ENCODE peak calls at places on chromosomes 7 and 10, in four cellular contexts. X is right cardiac atrium; N is CD8-positive, alpha-beta memory T cell; R is dorsolateral prefrontal cortex. T is an unnamed sample.

GRCh38 chr7:11620406-11620805 is 211.6 kb downstream of the THSD7A start:
- DNase-seq in X (no peak), N (no peak), R (no peak), T (no peak)

GRCh38 chr10:131450220-131450765 is 138.8 kb upstream of the TCERG1L start:
- DNase-seq in X (no peak), N (no peak), R (no peak), T (no peak)

GRCh38 chr7:70703785-70704184 is 428.2 kb upstream of the GALNT17 start:
- DNase-seq in X (no peak), N (no peak), R (no peak), T (no peak)

GRCh38 chr7:66403562-66403961 is 198.4 kb downstream of the TPST1 start:
- DNase-seq in X (no peak), N (no peak), R (no peak), T (no peak)

GRCh38 chr10:93873427-93874115 is 20.2 kb upstream of the SLC35G1 start:
- DNase-seq in X (no peak), N (no peak), R (no peak), T (no peak)

GRCh38 chr7:14754631-14755030 is 147.9 kb downstream of the DGKB start:
- DNase-seq in X (no peak), N (no peak), R (no peak), T (no peak)

GRCh38 chr10:92747600-92747999 is 57.8 kb downstream of the HHEX start:
- DNase-seq in X (peak; percentile 71), N (peak; percentile 5), R (no peak), T (no peak)

GRCh38 chr10:78875331-78875877 is 193.4 kb upstream of the ZMIZ1 start:
- DNase-seq in X (no peak), N (no peak), R (no peak), T (no peak)

GRCh38 chr7:38801786-38802185 is 107.2 kb downstream of the VPS41 start:
- DNase-seq in X (no peak), N (no peak), R (no peak), T (no peak)

GRCh38 chr7:44486693-44487092 is 3.8 kb downstream of the NUDCD3 start:
- DNase-seq in X (no peak), N (no peak), R (no peak), T (no peak)

GRCh38 chr7:11833431-11833830 is 1.4 kb upstream of the THSD7A start:
- DNase-seq in X (no peak), N (no peak), R (no peak), T (no peak)

GRCh38 chr10:75191821-75192568 is 18.6 kb upstream of the VDAC2 start:
- DNase-seq in X (peak; percentile 84), N (no peak), R (peak; percentile 19), T (no peak)

GRCh38 chr10:85039311-85039710 is 710.9 kb downstream of the CCSER2 start:
- DNase-seq in X (no peak), N (no peak), R (no peak), T (no peak)

DNA sequence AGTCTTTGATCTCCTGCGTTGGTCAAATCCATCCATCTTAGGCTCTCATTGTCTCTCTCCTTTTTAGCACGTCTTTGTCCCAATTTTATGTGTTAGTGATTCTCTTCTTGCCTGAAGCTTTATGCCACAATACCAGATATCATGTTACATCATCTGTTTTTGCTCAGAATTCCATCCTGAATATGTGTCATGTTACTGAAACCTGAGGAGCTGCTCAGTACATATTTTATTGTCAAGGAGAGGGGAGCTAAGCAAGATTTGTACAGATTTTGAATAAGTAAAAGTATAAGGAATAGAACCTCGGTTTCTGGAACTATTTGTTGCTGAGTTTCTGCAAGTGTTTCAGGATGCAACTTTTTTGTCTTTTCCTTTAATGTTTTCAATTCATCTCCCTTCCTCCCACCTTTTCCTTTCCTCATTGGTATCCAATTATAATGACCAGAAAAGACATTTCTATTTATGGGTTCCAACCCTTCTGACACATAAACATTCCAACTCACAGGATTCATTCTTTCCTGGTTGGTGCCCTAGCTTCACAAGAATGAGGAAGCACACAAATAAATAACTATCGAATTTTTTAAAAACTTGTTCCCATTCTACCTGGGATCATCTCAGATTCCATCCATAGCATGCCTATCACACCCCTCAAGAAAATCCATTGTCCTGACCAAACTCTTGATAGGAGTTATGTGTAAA is 291.8 kb downstream of the CRPPA start:
- DNase-seq in X (no peak), N (no peak), R (no peak), T (no peak)
- H3K27ac ChIP-seq in X (no peak overlapping the region), N (no peak overlapping the region), R (peak overlapping the region; percentile 42), T (no peak overlapping the region)

DNA sequence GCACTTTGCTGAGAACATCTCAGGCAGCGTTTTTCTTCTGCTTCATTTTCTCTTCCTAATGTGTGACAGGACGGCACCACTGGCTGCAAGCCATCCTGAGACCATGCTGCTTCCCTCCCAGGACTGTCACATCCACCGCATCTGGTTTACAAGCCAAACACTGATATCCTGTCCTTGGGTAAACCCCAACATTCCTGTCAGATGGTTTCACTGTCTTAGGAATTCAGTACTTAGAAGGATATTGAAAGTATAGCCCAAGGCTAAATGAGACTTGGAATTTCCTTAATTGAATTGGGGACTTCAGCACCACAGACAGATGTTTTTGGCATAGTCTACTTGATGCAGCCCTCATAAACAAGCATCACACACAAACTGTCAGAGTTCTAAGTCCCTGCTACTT is 74.2 kb upstream of the PLXNA4 start:
- DNase-seq in X (peak; percentile 54), N (no peak), R (no peak), T (no peak)
- H3K4me3 ChIP-seq in X (no peak overlapping the region), N (no peak overlapping the region), R (no peak overlapping the region), T (no peak overlapping the region)

GRCh38 chr7:28174442-28174841 is 6.2 kb downstream of the JAZF1 start:
- DNase-seq in X (no peak), N (no peak), R (no peak), T (no peak)

GRCh38 chr7:28174901-28175661 is 5.5 kb downstream of the JAZF1 start:
- DNase-seq in X (no peak), N (no peak), R (no peak), T (no peak)

GRCh38 chr7:28170701-28171100 is 9.9 kb downstream of the JAZF1 start:
- DNase-seq in X (no peak), N (no peak), R (no peak), T (no peak)

GRCh38 chr7:28173531-28173930 is 7.1 kb downstream of the JAZF1 start:
- DNase-seq in X (no peak), N (no peak), R (peak; percentile 30), T (no peak)

DNA sequence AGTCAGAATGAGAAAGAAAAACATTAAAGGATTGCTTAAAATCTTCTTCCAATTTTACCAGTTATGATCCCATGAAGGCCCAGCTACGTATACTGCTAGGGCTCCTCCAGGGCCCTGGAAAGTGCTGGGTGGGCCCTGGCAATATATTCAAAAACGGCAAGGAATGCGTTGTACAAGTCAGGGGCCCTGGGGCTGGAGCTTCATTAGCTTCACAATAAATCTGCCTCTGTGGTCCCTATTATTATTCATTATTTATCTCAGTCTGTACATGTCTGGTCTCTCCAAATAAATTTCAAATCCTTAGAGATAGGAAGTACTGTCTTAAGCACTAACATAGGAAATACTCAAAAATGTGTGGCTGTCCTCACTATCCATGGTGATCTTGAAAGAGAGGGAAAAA is 7.6 kb downstream of the JAZF1 start:
- DNase-seq in X (no peak), N (no peak), R (no peak), T (no peak)
- H3K27ac ChIP-seq in X (no peak overlapping the region), N (no peak overlapping the region), R (no peak overlapping the region), T (no peak overlapping the region)

DNA sequence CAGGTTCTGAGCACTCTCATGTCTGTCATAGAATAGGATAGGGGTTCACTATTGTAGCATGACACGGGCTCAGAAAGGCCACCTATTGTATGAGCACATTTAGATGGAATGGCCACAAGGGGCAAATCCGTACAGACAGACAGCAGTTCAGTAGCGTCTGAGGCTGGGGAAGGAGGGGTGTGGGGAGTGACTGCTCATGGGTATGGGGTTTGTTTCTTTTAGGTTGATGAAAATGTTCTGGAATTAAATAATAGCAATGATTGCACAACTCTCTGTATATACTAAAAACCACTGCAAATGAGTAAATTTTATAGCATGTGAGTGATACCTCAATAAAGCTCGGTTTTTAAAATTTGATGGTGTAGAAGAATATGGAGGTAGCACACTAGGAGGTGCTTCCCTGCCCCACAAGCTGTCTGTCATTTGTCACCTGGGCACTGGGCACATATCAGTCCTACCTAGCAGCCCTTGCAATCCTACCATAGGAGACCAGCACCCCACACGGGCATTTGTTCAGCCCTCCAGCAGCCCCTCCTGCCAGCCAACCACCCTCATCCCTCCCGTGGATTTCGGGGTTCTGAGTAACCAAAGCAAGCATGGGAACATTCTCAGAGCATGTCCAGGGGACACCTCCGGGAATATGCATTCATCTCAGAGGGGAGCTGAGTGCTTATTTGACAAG is 35.2 kb downstream of the KCNMA1 start:
- DNase-seq in X (no peak), N (no peak), R (no peak), T (no peak)
- H3K4me3 ChIP-seq in X (no peak overlapping the region), N (no peak overlapping the region), R (no peak overlapping the region), T (no peak overlapping the region)

GRCh38 chr10:24254180-24254579 is 45.2 kb downstream of the KIAA1217 start:
- DNase-seq in X (no peak), N (no peak), R (no peak), T (no peak)
- H3K27ac ChIP-seq in X (no peak overlapping the region), N (no peak overlapping the region), R (no peak overlapping the region), T (no peak overlapping the region)

GRCh38 chr7:114082567-114082933 is 163.7 kb upstream of the PPP1R3A start:
- DNase-seq in X (no peak), N (no peak), R (no peak), T (no peak)
- H3K4me3 ChIP-seq in X (peak overlapping the region; percentile 43), N (no peak overlapping the region), R (peak overlapping the region; percentile 43), T (no peak overlapping the region)

GRCh38 chr7:150385240-150385830 is 6.2 kb downstream of the ZNF775 start:
- DNase-seq in X (no peak), N (no peak), R (no peak), T (no peak)

GRCh38 chr7:150390206-150390605 is 11.1 kb downstream of the ZNF775 start:
- DNase-seq in X (no peak), N (no peak), R (no peak), T (no peak)

GRCh38 chr7:150389532-150389816 is 10.3 kb downstream of the ZNF775 start:
- DNase-seq in X (no peak), N (no peak), R (no peak), T (no peak)

GRCh38 chr7:150388709-150389531 is 9.8 kb downstream of the ZNF775 start:
- DNase-seq in X (peak; percentile 84), N (no peak), R (peak; percentile 75), T (no peak)

DNA sequence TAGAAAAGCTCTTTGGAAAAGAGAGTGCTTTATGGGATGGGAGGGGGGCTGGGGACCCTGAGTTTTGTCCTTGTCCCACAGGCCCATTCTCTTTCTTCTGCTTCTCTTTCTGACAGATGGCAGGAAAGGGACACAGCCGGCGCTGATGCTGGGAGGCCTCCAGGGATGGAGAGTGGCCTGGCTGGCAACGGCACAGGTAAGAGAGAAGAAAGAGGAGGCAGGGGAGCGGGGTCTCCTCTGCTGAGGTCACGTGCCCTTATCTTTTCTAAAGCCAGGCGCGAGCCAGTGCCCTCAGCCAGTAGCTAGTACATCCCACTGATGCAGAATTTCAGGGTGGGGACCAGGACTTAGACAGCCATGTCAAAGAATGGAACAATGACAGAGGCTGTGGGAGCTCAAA is 9.2 kb downstream of the ZNF775 start:
- DNase-seq in X (no peak), N (no peak), R (no peak), T (no peak)
- H3K27ac ChIP-seq in X (peak overlapping the region; percentile 22), N (no peak overlapping the region), R (peak overlapping the region; percentile 99), T (no peak overlapping the region)